ENCODE peak calls at places on chromosomes 12 and 14, in five cellular contexts. One of them, this sample, is unnamed.

GRCh38 chr12:88375301-88375959 is 204.8 kb downstream of the KITLG start:
- DNase-seq in B cell: no peak
- DNase-seq in dorsolateral prefrontal cortex: no peak
- DNase-seq in PC-9: no peak
- DNase-seq in psoas muscle: no peak
- DNase-seq in this sample: no peak

GRCh38 chr12:122860052-122860853 is 25.0 kb downstream of the HIP1R start:
- DNase-seq in B cell: peak
- DNase-seq in dorsolateral prefrontal cortex: peak
- DNase-seq in PC-9: peak
- DNase-seq in psoas muscle: peak
- DNase-seq in this sample: peak

GRCh38 chr12:3777206-3777809 is 24.4 kb upstream of the CRACR2A start:
- DNase-seq in B cell: peak
- DNase-seq in dorsolateral prefrontal cortex: no peak
- DNase-seq in PC-9: peak
- DNase-seq in psoas muscle: no peak
- DNase-seq in this sample: no peak

GRCh38 chr12:257521-258321 is 4.9 kb downstream of the SLC6A13 start:
- DNase-seq in B cell: no peak
- DNase-seq in dorsolateral prefrontal cortex: no peak
- DNase-seq in PC-9: no peak
- DNase-seq in psoas muscle: no peak
- DNase-seq in this sample: no peak

GRCh38 chr12:27868165-27868564 is 88.1 kb upstream of the MANSC4 start:
- DNase-seq in B cell: no peak
- DNase-seq in dorsolateral prefrontal cortex: no peak
- DNase-seq in PC-9: no peak
- DNase-seq in psoas muscle: no peak
- DNase-seq in this sample: no peak

GRCh38 chr12:66241061-66242043 is 52.3 kb downstream of the IRAK3 start:
- DNase-seq in B cell: no peak
- DNase-seq in dorsolateral prefrontal cortex: no peak
- DNase-seq in PC-9: no peak
- DNase-seq in psoas muscle: no peak
- DNase-seq in this sample: no peak

GRCh38 chr14:34682787-34683321 is 31.5 kb downstream of the CFL2 start:
- DNase-seq in B cell: no peak
- DNase-seq in dorsolateral prefrontal cortex: no peak
- DNase-seq in PC-9: no peak
- DNase-seq in psoas muscle: no peak
- DNase-seq in this sample: peak

GRCh38 chr12:6306151-6306550 is 4.3 kb upstream of the PLEKHG6 start:
- DNase-seq in B cell: no peak
- DNase-seq in dorsolateral prefrontal cortex: no peak
- DNase-seq in PC-9: no peak
- DNase-seq in psoas muscle: no peak
- DNase-seq in this sample: no peak

GRCh38 chr12:126493366-126494108 is 1428.3 kb downstream of the AACS start:
- DNase-seq in B cell: no peak
- DNase-seq in dorsolateral prefrontal cortex: no peak
- DNase-seq in PC-9: peak
- DNase-seq in psoas muscle: no peak
- DNase-seq in this sample: no peak

GRCh38 chr14:60756847-60757246 is 22.3 kb downstream of the MNAT1 start:
- DNase-seq in B cell: no peak
- DNase-seq in dorsolateral prefrontal cortex: no peak
- DNase-seq in PC-9: no peak
- DNase-seq in psoas muscle: no peak
- DNase-seq in this sample: no peak

GRCh38 chr14:23537351-23538048 is 14.1 kb downstream of the ZFHX2 start:
- DNase-seq in B cell: no peak
- DNase-seq in dorsolateral prefrontal cortex: peak
- DNase-seq in PC-9: no peak
- DNase-seq in psoas muscle: no peak
- DNase-seq in this sample: no peak

GRCh38 chr12:127873306-127873705 is 393.7 kb upstream of the TMEM132C start:
- DNase-seq in B cell: no peak
- DNase-seq in dorsolateral prefrontal cortex: no peak
- DNase-seq in PC-9: no peak
- DNase-seq in psoas muscle: no peak
- DNase-seq in this sample: no peak

GRCh38 chr12:60257063-60257462 is 661.2 kb downstream of the SLC16A7 start:
- DNase-seq in B cell: no peak
- DNase-seq in dorsolateral prefrontal cortex: no peak
- DNase-seq in PC-9: no peak
- DNase-seq in psoas muscle: no peak
- DNase-seq in this sample: no peak

GRCh38 chr12:132888852-132889251 is 1.4 kb upstream of the CHFR start:
- DNase-seq in B cell: no peak
- DNase-seq in dorsolateral prefrontal cortex: no peak
- DNase-seq in PC-9: no peak
- DNase-seq in psoas muscle: no peak
- DNase-seq in this sample: no peak

GRCh38 chr12:6333566-6333965 is 8.3 kb downstream of the TNFRSF1A start:
- DNase-seq in B cell: no peak
- DNase-seq in dorsolateral prefrontal cortex: no peak
- DNase-seq in PC-9: no peak
- DNase-seq in psoas muscle: no peak
- DNase-seq in this sample: no peak

GRCh38 chr12:25792031-25792430 is 166.5 kb upstream of the RASSF8 start:
- DNase-seq in B cell: no peak
- DNase-seq in dorsolateral prefrontal cortex: no peak
- DNase-seq in PC-9: no peak
- DNase-seq in psoas muscle: no peak
- DNase-seq in this sample: no peak

GRCh38 chr12:65415826-65416225 is 137.3 kb downstream of the MSRB3 start:
- DNase-seq in B cell: no peak
- DNase-seq in dorsolateral prefrontal cortex: no peak
- DNase-seq in PC-9: no peak
- DNase-seq in psoas muscle: no peak
- DNase-seq in this sample: no peak

GRCh38 chr12:39499296-39499695 is 56.4 kb upstream of the KIF21A start:
- DNase-seq in B cell: no peak
- DNase-seq in dorsolateral prefrontal cortex: no peak
- DNase-seq in PC-9: no peak
- DNase-seq in psoas muscle: no peak
- DNase-seq in this sample: no peak

GRCh38 chr14:61569783-61570182 is 125.5 kb upstream of the HIF1A start:
- DNase-seq in B cell: peak
- DNase-seq in dorsolateral prefrontal cortex: no peak
- DNase-seq in PC-9: peak
- DNase-seq in psoas muscle: peak
- DNase-seq in this sample: no peak

GRCh38 chr14:94992046-94992445 is 165.3 kb downstream of the DICER1 start:
- DNase-seq in B cell: no peak
- DNase-seq in dorsolateral prefrontal cortex: no peak
- DNase-seq in PC-9: no peak
- DNase-seq in psoas muscle: no peak
- DNase-seq in this sample: no peak

GRCh38 chr12:95548056-95548538 is 3.2 kb downstream of the USP44 start:
- DNase-seq in B cell: no peak
- DNase-seq in dorsolateral prefrontal cortex: no peak
- DNase-seq in PC-9: no peak
- DNase-seq in psoas muscle: peak
- DNase-seq in this sample: peak

GRCh38 chr12:46617167-46617566 is 208.6 kb downstream of the SLC38A4 start:
- DNase-seq in B cell: no peak
- DNase-seq in dorsolateral prefrontal cortex: no peak
- DNase-seq in PC-9: no peak
- DNase-seq in psoas muscle: peak
- DNase-seq in this sample: no peak

DNA sequence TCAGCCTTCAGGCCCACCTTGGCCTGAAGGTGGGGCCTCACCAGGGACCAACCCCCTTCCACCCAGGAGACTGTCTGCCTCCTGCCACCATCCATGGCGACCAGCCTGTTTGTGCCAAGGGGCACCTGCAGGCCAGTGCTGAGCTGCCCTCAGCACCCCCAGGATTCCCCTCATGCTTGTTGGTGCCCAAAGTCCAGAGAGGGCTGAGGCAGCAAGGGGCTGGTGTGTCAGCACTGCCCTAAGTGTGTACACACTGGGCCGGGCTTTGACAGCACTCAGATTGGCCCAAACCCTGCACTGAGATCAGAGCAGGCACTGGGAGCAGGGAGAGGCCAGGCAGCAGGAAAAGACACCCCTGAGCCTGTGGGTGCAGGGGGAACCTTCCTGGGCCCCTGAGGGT is 18.6 kb downstream of the SYNJ2BP start:
- DNase-seq in B cell: no peak
- DNase-seq in dorsolateral prefrontal cortex: no peak
- DNase-seq in PC-9: no peak
- DNase-seq in psoas muscle: no peak
- DNase-seq in this sample: no peak
- TF ChIP-seq CTCF in B cell: no peak
- TF ChIP-seq CTCF in dorsolateral prefrontal cortex: no peak
- TF ChIP-seq CTCF in PC-9: no peak
- TF ChIP-seq CTCF in psoas muscle: no peak
- TF ChIP-seq CTCF in this sample: no peak

GRCh38 chr14:59190372-59190771 is 1.9 kb downstream of the DAAM1 start:
- DNase-seq in B cell: no peak
- DNase-seq in dorsolateral prefrontal cortex: no peak
- DNase-seq in PC-9: no peak
- DNase-seq in psoas muscle: no peak
- DNase-seq in this sample: no peak
- TF ChIP-seq CTCF in B cell: no peak
- TF ChIP-seq CTCF in dorsolateral prefrontal cortex: no peak
- TF ChIP-seq CTCF in PC-9: no peak
- TF ChIP-seq CTCF in psoas muscle: no peak
- TF ChIP-seq CTCF in this sample: peak

DNA sequence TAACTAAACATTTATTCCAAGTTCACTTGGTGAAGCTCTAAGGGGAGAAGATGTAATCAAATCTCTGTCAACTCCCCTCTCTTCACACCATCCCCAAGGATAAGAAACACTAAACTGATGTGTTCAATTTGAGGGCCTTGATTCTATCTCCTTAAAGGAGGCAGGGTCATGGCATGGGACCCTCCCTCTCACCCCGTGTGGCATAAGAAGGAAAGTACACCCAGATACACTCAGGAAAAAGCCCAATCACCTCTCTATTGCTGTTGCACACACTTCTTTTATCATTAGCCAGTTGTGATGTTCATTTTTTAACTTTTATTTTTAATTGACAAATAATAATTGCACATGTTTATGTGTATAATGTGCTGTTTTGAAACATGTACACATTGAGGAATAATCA is 35.1 kb downstream of the WASHC3 start:
- DNase-seq in B cell: no peak
- DNase-seq in dorsolateral prefrontal cortex: no peak
- DNase-seq in PC-9: no peak
- DNase-seq in psoas muscle: no peak
- DNase-seq in this sample: no peak
- TF ChIP-seq CTCF in B cell: no peak
- TF ChIP-seq CTCF in dorsolateral prefrontal cortex: no peak
- TF ChIP-seq CTCF in PC-9: peak
- TF ChIP-seq CTCF in psoas muscle: no peak
- TF ChIP-seq CTCF in this sample: no peak

DNA sequence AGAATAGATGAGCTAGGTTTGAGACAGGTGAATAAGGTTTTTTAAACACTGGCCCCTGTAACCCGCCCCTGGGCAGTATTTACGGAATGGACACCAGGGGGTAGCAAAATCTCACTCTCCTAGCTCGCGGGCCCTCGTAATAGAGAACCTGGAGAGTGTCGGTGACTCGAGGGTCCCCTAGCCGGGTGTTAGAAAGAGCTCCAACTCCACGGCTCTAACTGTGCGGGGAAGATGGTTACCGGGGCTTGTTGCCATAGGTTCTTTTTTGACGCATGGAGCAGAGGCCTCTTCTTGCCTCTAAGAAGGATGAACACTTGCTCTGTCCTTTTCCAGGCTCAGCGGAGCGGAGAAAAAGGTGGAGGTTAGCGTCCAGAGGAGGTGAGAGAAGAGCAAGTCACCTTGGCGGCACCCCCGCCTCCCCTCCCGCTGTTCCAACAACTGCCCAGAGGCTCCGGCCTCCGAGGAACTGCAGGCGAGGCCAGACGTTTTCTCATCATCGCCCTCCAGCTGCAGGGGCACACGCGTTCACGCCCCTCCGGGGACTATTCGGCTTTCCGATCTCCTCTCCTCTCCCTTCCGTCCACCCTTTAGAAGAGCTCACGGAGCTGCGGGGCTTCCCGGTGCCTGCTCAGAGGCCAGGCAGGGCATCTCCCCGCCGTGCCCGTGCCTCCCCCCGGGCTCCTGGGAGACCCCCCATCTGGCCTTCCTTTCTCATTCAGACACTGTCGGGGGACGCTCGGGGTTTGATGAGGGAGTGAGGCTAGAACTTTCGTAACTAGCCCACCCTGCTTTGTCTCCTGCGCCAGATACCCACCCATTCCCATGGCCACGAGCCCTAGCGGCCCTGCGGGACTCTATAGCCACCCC is 1.4 kb upstream of the ARHGEF40 start:
- DNase-seq in B cell: peak
- DNase-seq in dorsolateral prefrontal cortex: no peak
- DNase-seq in PC-9: peak
- DNase-seq in psoas muscle: peak
- DNase-seq in this sample: no peak
- TF ChIP-seq CTCF in B cell: peak
- TF ChIP-seq CTCF in dorsolateral prefrontal cortex: peak
- TF ChIP-seq CTCF in PC-9: peak
- TF ChIP-seq CTCF in psoas muscle: peak
- TF ChIP-seq CTCF in this sample: peak

DNA sequence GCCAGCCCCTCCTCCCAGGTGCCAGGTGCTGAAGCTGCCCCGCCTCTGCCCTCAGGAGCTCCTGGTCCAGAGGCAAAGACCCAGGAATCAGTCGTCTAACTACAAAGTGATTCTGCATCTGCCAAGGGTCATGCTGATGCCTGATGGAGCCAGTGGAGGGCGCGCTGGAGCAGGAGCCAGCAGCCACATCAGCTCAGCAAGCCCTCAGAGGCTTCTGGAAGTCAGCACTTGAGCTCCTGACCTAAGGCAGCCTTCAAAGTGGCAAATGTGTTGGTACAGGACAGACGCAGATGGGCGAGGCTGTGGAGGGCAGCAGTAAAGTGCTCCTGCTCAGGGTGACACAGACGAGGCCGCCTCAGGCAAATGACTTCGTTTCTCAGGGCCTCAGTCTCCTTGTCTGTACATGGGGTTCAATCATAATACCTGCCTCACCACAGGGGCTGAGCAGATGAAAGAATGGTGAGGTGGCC is 10.9 kb downstream of the C12orf43 start:
- DNase-seq in B cell: peak
- DNase-seq in dorsolateral prefrontal cortex: no peak
- DNase-seq in PC-9: peak
- DNase-seq in psoas muscle: no peak
- DNase-seq in this sample: peak
- TF ChIP-seq CTCF in B cell: peak
- TF ChIP-seq CTCF in dorsolateral prefrontal cortex: peak
- TF ChIP-seq CTCF in PC-9: peak
- TF ChIP-seq CTCF in psoas muscle: peak
- TF ChIP-seq CTCF in this sample: peak

This sample was measured in GM06990.